ENCODE peak calls at places on chromosomes 7 and 10, in ten cellular contexts. M is activated T-helper 1 cell treated with Interleukin-2 at 50 U/mL for 16 hours; H is lower lobe of right lung; J is NCI-H446 treated with DMSO at 0.1 percent for 48 hours; R is AG10803; V is foreskin keratinocyte; E is natural killer cell treated with Interleukin-12 subunit alpha and Interleukin-12 subunit beta and Interleukin-15 and Interleukin-18, amount 100 ng/mL, for 72 hours; X is cardiac fibroblast; K is amniotic stem cell; B is activated CD8-positive, alpha-beta memory T cell treated with anti-CD3 and anti-CD28 coated beads, Interleukin-2, amount 10 ng/mL, durations not matched to agents 7 days and 5 days. Y is an unnamed sample.

GRCh38 chr10:6067457-6067856 is 5.3 kb upstream of the IL2RA start:
- DNase-seq in M (no peak), B (no peak), K (no peak), H (no peak), X (no peak), R (no peak), E (no peak), V (no peak), J (no peak), Y (no peak)

GRCh38 chr10:77563638-77564270 is 73.9 kb downstream of the KCNMA1 start:
- DNase-seq in X (no peak), E (no peak), R (no peak), J (no peak), B (no peak), V (no peak), H (no peak), K (no peak), M (no peak), Y (no peak)

GRCh38 chr7:158452331-158452730 is 135.3 kb downstream of the PTPRN2 start:
- DNase-seq in J (no peak), H (no peak), E (no peak), B (no peak), K (no peak), X (no peak), M (no peak), V (no peak), R (no peak), Y (no peak)

GRCh38 chr7:150385240-150385830 is 6.2 kb downstream of the ZNF775 start:
- DNase-seq in E (peak; percentile 8), M (no peak), H (no peak), R (no peak), K (no peak), X (no peak), J (no peak), B (no peak), V (no peak), Y (no peak)

GRCh38 chr7:37698782-37699181 is 15.2 kb downstream of the GPR141 start:
- DNase-seq in J (no peak), K (no peak), R (no peak), E (no peak), M (no peak), B (no peak), H (no peak), V (no peak), X (no peak), Y (no peak)

GRCh38 chr10:71978476-71978875 is 14.3 kb downstream of the CHST3 start:
- DNase-seq in J (no peak), V (no peak), H (no peak), M (no peak), B (no peak), R (no peak), K (no peak), X (no peak), E (no peak), Y (no peak)

GRCh38 chr7:75048435-75049379 is 24.9 kb downstream of the RCC1L start:
- DNase-seq in R (peak; percentile 26), H (no peak), M (no peak), E (no peak), X (peak; percentile 18), B (no peak), V (peak; percentile 59), K (peak; percentile 9), J (no peak), Y (no peak)

GRCh38 chr7:88281729-88282128 is 25.0 kb downstream of the STEAP4 start:
- DNase-seq in X (no peak), M (no peak), R (no peak), K (no peak), E (no peak), V (no peak), B (no peak), H (no peak), J (no peak), Y (no peak)

GRCh38 chr10:81984428-81984827 is 109.4 kb downstream of the NRG3 start:
- DNase-seq in V (no peak), J (no peak), X (no peak), E (no peak), H (no peak), R (no peak), B (no peak), M (no peak), K (no peak), Y (no peak)

GRCh38 chr10:4246881-4247358 is 461.9 kb upstream of the KLF6 start:
- DNase-seq in M (no peak), B (no peak), V (peak; percentile 92), R (peak; percentile 95), H (no peak), K (peak; percentile 48), J (no peak), X (peak; percentile 88), E (no peak), Y (no peak)

GRCh38 chr7:6205921-6206660 is 66.3 kb downstream of the CYTH3 start:
- DNase-seq in K (no peak), X (peak; percentile 48), M (no peak), R (peak; percentile 78), E (no peak), B (no peak), V (no peak), H (no peak), J (no peak), Y (peak; percentile 92)

GRCh38 chr7:102836206-102836938 is 76.4 kb upstream of the LRRC17 start:
- DNase-seq in J (peak; percentile 82), K (peak; percentile 65), H (no peak), E (no peak), V (peak; percentile 87), M (no peak), X (peak; percentile 88), R (peak; percentile 84), B (no peak), Y (no peak)

GRCh38 chr7:3559178-3559765 is 258.2 kb downstream of the SDK1 start:
- DNase-seq in V (peak; percentile 84), R (peak; percentile 25), H (no peak), E (no peak), B (no peak), X (peak; percentile 95), M (no peak), K (no peak), J (peak; percentile 10), Y (no peak)

GRCh38 chr7:11706666-11707605 is 125.1 kb downstream of the THSD7A start:
- DNase-seq in M (no peak), R (no peak), B (no peak), K (no peak), H (no peak), V (peak; percentile 46), J (peak; percentile 59), E (no peak), X (no peak), Y (no peak)

GRCh38 chr10:93067443-93068365 is 6.0 kb upstream of the CYP26A1 start:
- DNase-seq in R (no peak), B (no peak), V (no peak), K (no peak), E (no peak), X (no peak), M (no peak), J (no peak), H (no peak), Y (no peak)

GRCh38 chr10:59779656-59780521 is 26.6 kb upstream of the MRLN start:
- DNase-seq in K (no peak), M (no peak), E (no peak), J (no peak), R (no peak), X (no peak), V (no peak), H (no peak), B (no peak), Y (no peak)

GRCh38 chr7:1512781-1513656 is 8.8 kb upstream of the INTS1 start:
- DNase-seq in X (peak; percentile 53), J (no peak), E (no peak), H (peak; percentile 81), V (peak; percentile 84), R (peak; percentile 67), M (peak; percentile 25), B (no peak), K (peak; percentile 57), Y (no peak)

GRCh38 chr7:101702362-101702850 is 73.3 kb upstream of the MYL10 start:
- DNase-seq in E (no peak), K (no peak), R (no peak), X (no peak), V (peak; percentile 36), H (no peak), B (no peak), M (no peak), J (no peak), Y (no peak)

GRCh38 chr10:27446091-27446918 is 57.8 kb upstream of the RAB18 start:
- DNase-seq in R (peak; percentile 71), X (peak; percentile 52), V (peak; percentile 62), B (no peak), H (no peak), E (no peak), J (no peak), K (no peak), M (no peak), Y (peak; percentile 4)

GRCh38 chr7:49937608-49938007 is 155.4 kb downstream of the ZPBP start:
- DNase-seq in X (no peak), B (no peak), K (no peak), R (no peak), J (no peak), H (no peak), M (no peak), E (no peak), V (no peak), Y (no peak)

GRCh38 chr10:67666416-67667043 is 29.5 kb downstream of the CTNNA3 start:
- DNase-seq in B (no peak), K (peak; percentile 23), V (peak; percentile 14), J (no peak), M (no peak), H (no peak), R (peak; percentile 16), E (no peak), X (peak; percentile 48), Y (peak; percentile 28)

GRCh38 chr10:93357680-93358079 is 124.5 kb downstream of the MYOF start:
- DNase-seq in J (peak; percentile 13), H (no peak), B (no peak), V (no peak), E (no peak), R (peak; percentile 42), M (no peak), K (no peak), X (peak; percentile 57), Y (peak; percentile 31)

GRCh38 chr7:8133188-8133848 is 128.6 kb downstream of the ICA1 start:
- DNase-seq in K (no peak), B (no peak), J (no peak), V (no peak), R (no peak), M (no peak), X (no peak), H (no peak), E (no peak), Y (no peak)

GRCh38 chr10:81026597-81026996 is 488.9 kb downstream of the SH2D4B start:
- DNase-seq in K (no peak), R (no peak), B (no peak), H (no peak), X (no peak), E (no peak), M (no peak), J (no peak), V (peak; percentile 55), Y (no peak)

GRCh38 chr7:111108526-111108925 is 17.6 kb downstream of the LRRN3 start:
- DNase-seq in J (no peak), R (peak; percentile 41), H (no peak), B (no peak), E (no peak), K (no peak), M (no peak), X (peak; percentile 67), V (peak; percentile 32), Y (no peak)

GRCh38 chr10:78567680-78568453 is 500.9 kb upstream of the ZMIZ1 start:
- DNase-seq in B (no peak), V (peak; percentile 6), H (peak; percentile 49), X (no peak), M (no peak), E (no peak), J (no peak), K (no peak), R (no peak), Y (no peak)

GRCh38 chr10:126212653-126213052 is 175.6 kb downstream of the ADAM12 start:
- DNase-seq in V (peak; percentile 43), B (no peak), H (no peak), E (no peak), X (no peak), M (no peak), R (no peak), J (no peak), K (no peak), Y (no peak)